ENCODE peak calls at places on chromosomes 11 and 22, in nine cellular contexts. One of them, this sample, is unnamed.

GRCh38 chr11:125448136-125448535 is 47.9 kb downstream of the FEZ1 start:
- DNase-seq in activated naive CD4-positive, alpha-beta T cell treated with anti-CD3 and anti-CD28 coated beads for 36 hours: no peak
- DNase-seq in AML-193: no peak
- DNase-seq in substantia nigra: no peak
- DNase-seq in T-helper 1 cell: no peak
- DNase-seq in osteoblast: peak
- DNase-seq in stimulated activated CD8-positive, alpha-beta memory T cell treated with anti-CD3 and anti-CD28 coated beads, Interleukin-15, amount 100 ng/mL, for 4 hours: no peak
- DNase-seq in effector memory CD4-positive, alpha-beta T cell: no peak
- DNase-seq in neural progenitor cell: no peak
- DNase-seq in this sample: no peak

GRCh38 chr11:1875093-1875785 is 16.5 kb downstream of the PRR33 start:
- DNase-seq in activated naive CD4-positive, alpha-beta T cell treated with anti-CD3 and anti-CD28 coated beads for 36 hours: no peak
- DNase-seq in AML-193: no peak
- DNase-seq in substantia nigra: no peak
- DNase-seq in T-helper 1 cell: no peak
- DNase-seq in osteoblast: peak
- DNase-seq in stimulated activated CD8-positive, alpha-beta memory T cell treated with anti-CD3 and anti-CD28 coated beads, Interleukin-15, amount 100 ng/mL, for 4 hours: no peak
- DNase-seq in effector memory CD4-positive, alpha-beta T cell: no peak
- DNase-seq in neural progenitor cell: no peak
- DNase-seq in this sample: no peak

GRCh38 chr22:25205847-25206246 is 6.2 kb downstream of the CRYBB3 start:
- DNase-seq in activated naive CD4-positive, alpha-beta T cell treated with anti-CD3 and anti-CD28 coated beads for 36 hours: no peak
- DNase-seq in AML-193: no peak
- DNase-seq in substantia nigra: no peak
- DNase-seq in T-helper 1 cell: no peak
- DNase-seq in osteoblast: no peak
- DNase-seq in stimulated activated CD8-positive, alpha-beta memory T cell treated with anti-CD3 and anti-CD28 coated beads, Interleukin-15, amount 100 ng/mL, for 4 hours: no peak
- DNase-seq in effector memory CD4-positive, alpha-beta T cell: no peak
- DNase-seq in neural progenitor cell: no peak
- DNase-seq in this sample: no peak

GRCh38 chr22:40479887-40480538 is 109.6 kb downstream of the SGSM3 start:
- DNase-seq in activated naive CD4-positive, alpha-beta T cell treated with anti-CD3 and anti-CD28 coated beads for 36 hours: no peak
- DNase-seq in AML-193: no peak
- DNase-seq in substantia nigra: no peak
- DNase-seq in T-helper 1 cell: no peak
- DNase-seq in osteoblast: no peak
- DNase-seq in stimulated activated CD8-positive, alpha-beta memory T cell treated with anti-CD3 and anti-CD28 coated beads, Interleukin-15, amount 100 ng/mL, for 4 hours: no peak
- DNase-seq in effector memory CD4-positive, alpha-beta T cell: no peak
- DNase-seq in neural progenitor cell: no peak
- DNase-seq in this sample: no peak

GRCh38 chr11:59865031-59865430 is 1.3 kb downstream of the TCN1 start:
- DNase-seq in activated naive CD4-positive, alpha-beta T cell treated with anti-CD3 and anti-CD28 coated beads for 36 hours: no peak
- DNase-seq in AML-193: no peak
- DNase-seq in substantia nigra: no peak
- DNase-seq in T-helper 1 cell: no peak
- DNase-seq in osteoblast: no peak
- DNase-seq in stimulated activated CD8-positive, alpha-beta memory T cell treated with anti-CD3 and anti-CD28 coated beads, Interleukin-15, amount 100 ng/mL, for 4 hours: no peak
- DNase-seq in effector memory CD4-positive, alpha-beta T cell: no peak
- DNase-seq in neural progenitor cell: no peak
- DNase-seq in this sample: no peak

GRCh38 chr11:125569913-125570621 is 790 bp downstream of the EI24 start:
- DNase-seq in activated naive CD4-positive, alpha-beta T cell treated with anti-CD3 and anti-CD28 coated beads for 36 hours: peak
- DNase-seq in AML-193: no peak
- DNase-seq in substantia nigra: no peak
- DNase-seq in T-helper 1 cell: no peak
- DNase-seq in osteoblast: no peak
- DNase-seq in stimulated activated CD8-positive, alpha-beta memory T cell treated with anti-CD3 and anti-CD28 coated beads, Interleukin-15, amount 100 ng/mL, for 4 hours: no peak
- DNase-seq in effector memory CD4-positive, alpha-beta T cell: no peak
- DNase-seq in neural progenitor cell: peak
- DNase-seq in this sample: peak

GRCh38 chr11:34682822-34683221 is 61.9 kb downstream of the EHF start:
- DNase-seq in activated naive CD4-positive, alpha-beta T cell treated with anti-CD3 and anti-CD28 coated beads for 36 hours: no peak
- DNase-seq in AML-193: no peak
- DNase-seq in substantia nigra: no peak
- DNase-seq in T-helper 1 cell: no peak
- DNase-seq in osteoblast: no peak
- DNase-seq in stimulated activated CD8-positive, alpha-beta memory T cell treated with anti-CD3 and anti-CD28 coated beads, Interleukin-15, amount 100 ng/mL, for 4 hours: no peak
- DNase-seq in effector memory CD4-positive, alpha-beta T cell: no peak
- DNase-seq in neural progenitor cell: no peak
- DNase-seq in this sample: no peak

GRCh38 chr22:44667829-44668189 is 34.2 kb upstream of the PRR5 start:
- DNase-seq in activated naive CD4-positive, alpha-beta T cell treated with anti-CD3 and anti-CD28 coated beads for 36 hours: peak
- DNase-seq in AML-193: no peak
- DNase-seq in substantia nigra: no peak
- DNase-seq in T-helper 1 cell: peak
- DNase-seq in osteoblast: no peak
- DNase-seq in stimulated activated CD8-positive, alpha-beta memory T cell treated with anti-CD3 and anti-CD28 coated beads, Interleukin-15, amount 100 ng/mL, for 4 hours: peak
- DNase-seq in effector memory CD4-positive, alpha-beta T cell: peak
- DNase-seq in neural progenitor cell: no peak
- DNase-seq in this sample: no peak

GRCh38 chr11:66371627-66372415 is at the start of gene SLC29A2:
- DNase-seq in activated naive CD4-positive, alpha-beta T cell treated with anti-CD3 and anti-CD28 coated beads for 36 hours: peak
- DNase-seq in AML-193: no peak
- DNase-seq in substantia nigra: peak
- DNase-seq in T-helper 1 cell: peak
- DNase-seq in osteoblast: peak
- DNase-seq in stimulated activated CD8-positive, alpha-beta memory T cell treated with anti-CD3 and anti-CD28 coated beads, Interleukin-15, amount 100 ng/mL, for 4 hours: peak
- DNase-seq in effector memory CD4-positive, alpha-beta T cell: peak
- DNase-seq in neural progenitor cell: peak
- DNase-seq in this sample: peak

GRCh38 chr22:39013923-39014722 is at the start of gene APOBEC3C:
- DNase-seq in activated naive CD4-positive, alpha-beta T cell treated with anti-CD3 and anti-CD28 coated beads for 36 hours: peak
- DNase-seq in AML-193: peak
- DNase-seq in substantia nigra: peak
- DNase-seq in T-helper 1 cell: peak
- DNase-seq in osteoblast: peak
- DNase-seq in stimulated activated CD8-positive, alpha-beta memory T cell treated with anti-CD3 and anti-CD28 coated beads, Interleukin-15, amount 100 ng/mL, for 4 hours: peak
- DNase-seq in effector memory CD4-positive, alpha-beta T cell: peak
- DNase-seq in neural progenitor cell: peak
- DNase-seq in this sample: peak

GRCh38 chr22:24521791-24522245 is 26.7 kb downstream of the UPB1 start:
- DNase-seq in activated naive CD4-positive, alpha-beta T cell treated with anti-CD3 and anti-CD28 coated beads for 36 hours: peak
- DNase-seq in AML-193: peak
- DNase-seq in substantia nigra: no peak
- DNase-seq in T-helper 1 cell: no peak
- DNase-seq in osteoblast: peak
- DNase-seq in stimulated activated CD8-positive, alpha-beta memory T cell treated with anti-CD3 and anti-CD28 coated beads, Interleukin-15, amount 100 ng/mL, for 4 hours: no peak
- DNase-seq in effector memory CD4-positive, alpha-beta T cell: no peak
- DNase-seq in neural progenitor cell: peak
- DNase-seq in this sample: no peak

GRCh38 chr11:80595011-80595410 is 1154.2 kb upstream of the TENM4 start:
- DNase-seq in activated naive CD4-positive, alpha-beta T cell treated with anti-CD3 and anti-CD28 coated beads for 36 hours: no peak
- DNase-seq in AML-193: no peak
- DNase-seq in substantia nigra: no peak
- DNase-seq in T-helper 1 cell: no peak
- DNase-seq in osteoblast: no peak
- DNase-seq in stimulated activated CD8-positive, alpha-beta memory T cell treated with anti-CD3 and anti-CD28 coated beads, Interleukin-15, amount 100 ng/mL, for 4 hours: no peak
- DNase-seq in effector memory CD4-positive, alpha-beta T cell: no peak
- DNase-seq in neural progenitor cell: no peak
- DNase-seq in this sample: no peak

GRCh38 chr11:47917643-47918369 is 62.6 kb upstream of the PTPRJ start:
- DNase-seq in activated naive CD4-positive, alpha-beta T cell treated with anti-CD3 and anti-CD28 coated beads for 36 hours: no peak
- DNase-seq in AML-193: no peak
- DNase-seq in substantia nigra: peak
- DNase-seq in T-helper 1 cell: no peak
- DNase-seq in osteoblast: no peak
- DNase-seq in stimulated activated CD8-positive, alpha-beta memory T cell treated with anti-CD3 and anti-CD28 coated beads, Interleukin-15, amount 100 ng/mL, for 4 hours: no peak
- DNase-seq in effector memory CD4-positive, alpha-beta T cell: no peak
- DNase-seq in neural progenitor cell: no peak
- DNase-seq in this sample: peak

GRCh38 chr11:126547161-126547560 is 191.7 kb downstream of the ST3GAL4 start:
- DNase-seq in activated naive CD4-positive, alpha-beta T cell treated with anti-CD3 and anti-CD28 coated beads for 36 hours: no peak
- DNase-seq in AML-193: no peak
- DNase-seq in substantia nigra: no peak
- DNase-seq in T-helper 1 cell: no peak
- DNase-seq in osteoblast: peak
- DNase-seq in stimulated activated CD8-positive, alpha-beta memory T cell treated with anti-CD3 and anti-CD28 coated beads, Interleukin-15, amount 100 ng/mL, for 4 hours: no peak
- DNase-seq in effector memory CD4-positive, alpha-beta T cell: no peak
- DNase-seq in neural progenitor cell: no peak
- DNase-seq in this sample: no peak

GRCh38 chr22:30219049-30219448 is 27.5 kb downstream of the LIF start:
- DNase-seq in activated naive CD4-positive, alpha-beta T cell treated with anti-CD3 and anti-CD28 coated beads for 36 hours: no peak
- DNase-seq in AML-193: no peak
- DNase-seq in substantia nigra: no peak
- DNase-seq in T-helper 1 cell: no peak
- DNase-seq in osteoblast: no peak
- DNase-seq in stimulated activated CD8-positive, alpha-beta memory T cell treated with anti-CD3 and anti-CD28 coated beads, Interleukin-15, amount 100 ng/mL, for 4 hours: no peak
- DNase-seq in effector memory CD4-positive, alpha-beta T cell: no peak
- DNase-seq in neural progenitor cell: no peak
- DNase-seq in this sample: peak

GRCh38 chr11:35466058-35466457 is 46.7 kb upstream of the SLC1A2 start:
- DNase-seq in activated naive CD4-positive, alpha-beta T cell treated with anti-CD3 and anti-CD28 coated beads for 36 hours: no peak
- DNase-seq in AML-193: no peak
- DNase-seq in substantia nigra: no peak
- DNase-seq in T-helper 1 cell: no peak
- DNase-seq in osteoblast: no peak
- DNase-seq in stimulated activated CD8-positive, alpha-beta memory T cell treated with anti-CD3 and anti-CD28 coated beads, Interleukin-15, amount 100 ng/mL, for 4 hours: no peak
- DNase-seq in effector memory CD4-positive, alpha-beta T cell: no peak
- DNase-seq in neural progenitor cell: no peak
- DNase-seq in this sample: no peak

GRCh38 chr22:37345863-37346514 is 63.7 kb downstream of the CYTH4 start:
- DNase-seq in activated naive CD4-positive, alpha-beta T cell treated with anti-CD3 and anti-CD28 coated beads for 36 hours: no peak
- DNase-seq in AML-193: no peak
- DNase-seq in substantia nigra: no peak
- DNase-seq in T-helper 1 cell: no peak
- DNase-seq in osteoblast: peak
- DNase-seq in stimulated activated CD8-positive, alpha-beta memory T cell treated with anti-CD3 and anti-CD28 coated beads, Interleukin-15, amount 100 ng/mL, for 4 hours: no peak
- DNase-seq in effector memory CD4-positive, alpha-beta T cell: no peak
- DNase-seq in neural progenitor cell: no peak
- DNase-seq in this sample: no peak

GRCh38 chr11:2561283-2562180 is 116.7 kb downstream of the KCNQ1 start:
- DNase-seq in activated naive CD4-positive, alpha-beta T cell treated with anti-CD3 and anti-CD28 coated beads for 36 hours: no peak
- DNase-seq in AML-193: no peak
- DNase-seq in substantia nigra: no peak
- DNase-seq in T-helper 1 cell: no peak
- DNase-seq in osteoblast: peak
- DNase-seq in stimulated activated CD8-positive, alpha-beta memory T cell treated with anti-CD3 and anti-CD28 coated beads, Interleukin-15, amount 100 ng/mL, for 4 hours: no peak
- DNase-seq in effector memory CD4-positive, alpha-beta T cell: no peak
- DNase-seq in neural progenitor cell: no peak
- DNase-seq in this sample: no peak

GRCh38 chr11:16322190-16322589 is 34.2 kb downstream of the SOX6 start:
- DNase-seq in activated naive CD4-positive, alpha-beta T cell treated with anti-CD3 and anti-CD28 coated beads for 36 hours: no peak
- DNase-seq in AML-193: no peak
- DNase-seq in substantia nigra: no peak
- DNase-seq in T-helper 1 cell: no peak
- DNase-seq in osteoblast: no peak
- DNase-seq in stimulated activated CD8-positive, alpha-beta memory T cell treated with anti-CD3 and anti-CD28 coated beads, Interleukin-15, amount 100 ng/mL, for 4 hours: no peak
- DNase-seq in effector memory CD4-positive, alpha-beta T cell: no peak
- DNase-seq in neural progenitor cell: no peak
- DNase-seq in this sample: no peak

GRCh38 chr11:73929388-73929787 is 21.4 kb upstream of the DNAJB13 start:
- DNase-seq in activated naive CD4-positive, alpha-beta T cell treated with anti-CD3 and anti-CD28 coated beads for 36 hours: no peak
- DNase-seq in AML-193: no peak
- DNase-seq in substantia nigra: no peak
- DNase-seq in T-helper 1 cell: no peak
- DNase-seq in osteoblast: no peak
- DNase-seq in stimulated activated CD8-positive, alpha-beta memory T cell treated with anti-CD3 and anti-CD28 coated beads, Interleukin-15, amount 100 ng/mL, for 4 hours: no peak
- DNase-seq in effector memory CD4-positive, alpha-beta T cell: no peak
- DNase-seq in neural progenitor cell: no peak
- DNase-seq in this sample: no peak

GRCh38 chr11:20031155-20032001 is 128.9 kb downstream of the DBX1 start:
- DNase-seq in activated naive CD4-positive, alpha-beta T cell treated with anti-CD3 and anti-CD28 coated beads for 36 hours: no peak
- DNase-seq in AML-193: no peak
- DNase-seq in substantia nigra: no peak
- DNase-seq in T-helper 1 cell: no peak
- DNase-seq in osteoblast: peak
- DNase-seq in stimulated activated CD8-positive, alpha-beta memory T cell treated with anti-CD3 and anti-CD28 coated beads, Interleukin-15, amount 100 ng/mL, for 4 hours: no peak
- DNase-seq in effector memory CD4-positive, alpha-beta T cell: no peak
- DNase-seq in neural progenitor cell: peak
- DNase-seq in this sample: no peak

GRCh38 chr11:106533046-106533445 is 455.6 kb downstream of the AASDHPPT start:
- DNase-seq in activated naive CD4-positive, alpha-beta T cell treated with anti-CD3 and anti-CD28 coated beads for 36 hours: no peak
- DNase-seq in AML-193: no peak
- DNase-seq in substantia nigra: no peak
- DNase-seq in T-helper 1 cell: no peak
- DNase-seq in osteoblast: no peak
- DNase-seq in stimulated activated CD8-positive, alpha-beta memory T cell treated with anti-CD3 and anti-CD28 coated beads, Interleukin-15, amount 100 ng/mL, for 4 hours: no peak
- DNase-seq in effector memory CD4-positive, alpha-beta T cell: no peak
- DNase-seq in neural progenitor cell: no peak
- DNase-seq in this sample: no peak

GRCh38 chr11:113587318-113587739 is 112.1 kb upstream of the DRD2 start:
- DNase-seq in activated naive CD4-positive, alpha-beta T cell treated with anti-CD3 and anti-CD28 coated beads for 36 hours: peak
- DNase-seq in AML-193: no peak
- DNase-seq in substantia nigra: no peak
- DNase-seq in T-helper 1 cell: no peak
- DNase-seq in osteoblast: peak
- DNase-seq in stimulated activated CD8-positive, alpha-beta memory T cell treated with anti-CD3 and anti-CD28 coated beads, Interleukin-15, amount 100 ng/mL, for 4 hours: no peak
- DNase-seq in effector memory CD4-positive, alpha-beta T cell: no peak
- DNase-seq in neural progenitor cell: no peak
- DNase-seq in this sample: no peak

GRCh38 chr22:28017859-28018258 is 98.8 kb upstream of the PITPNB start:
- DNase-seq in activated naive CD4-positive, alpha-beta T cell treated with anti-CD3 and anti-CD28 coated beads for 36 hours: no peak
- DNase-seq in AML-193: no peak
- DNase-seq in substantia nigra: no peak
- DNase-seq in T-helper 1 cell: no peak
- DNase-seq in osteoblast: peak
- DNase-seq in stimulated activated CD8-positive, alpha-beta memory T cell treated with anti-CD3 and anti-CD28 coated beads, Interleukin-15, amount 100 ng/mL, for 4 hours: no peak
- DNase-seq in effector memory CD4-positive, alpha-beta T cell: no peak
- DNase-seq in neural progenitor cell: no peak
- DNase-seq in this sample: no peak

GRCh38 chr11:95156916-95157568 is 67.4 kb downstream of the ENDOD1 start:
- DNase-seq in activated naive CD4-positive, alpha-beta T cell treated with anti-CD3 and anti-CD28 coated beads for 36 hours: no peak
- DNase-seq in AML-193: no peak
- DNase-seq in substantia nigra: peak
- DNase-seq in T-helper 1 cell: no peak
- DNase-seq in osteoblast: no peak
- DNase-seq in stimulated activated CD8-positive, alpha-beta memory T cell treated with anti-CD3 and anti-CD28 coated beads, Interleukin-15, amount 100 ng/mL, for 4 hours: no peak
- DNase-seq in effector memory CD4-positive, alpha-beta T cell: no peak
- DNase-seq in neural progenitor cell: no peak
- DNase-seq in this sample: no peak

GRCh38 chr22:37533995-37534394 is 14.8 kb upstream of the CARD10 start:
- DNase-seq in activated naive CD4-positive, alpha-beta T cell treated with anti-CD3 and anti-CD28 coated beads for 36 hours: peak
- DNase-seq in AML-193: peak
- DNase-seq in substantia nigra: no peak
- DNase-seq in T-helper 1 cell: no peak
- DNase-seq in osteoblast: peak
- DNase-seq in stimulated activated CD8-positive, alpha-beta memory T cell treated with anti-CD3 and anti-CD28 coated beads, Interleukin-15, amount 100 ng/mL, for 4 hours: no peak
- DNase-seq in effector memory CD4-positive, alpha-beta T cell: no peak
- DNase-seq in neural progenitor cell: no peak
- DNase-seq in this sample: no peak

GRCh38 chr11:134040386-134041297 is 28.2 kb upstream of the JAM3 start:
- DNase-seq in activated naive CD4-positive, alpha-beta T cell treated with anti-CD3 and anti-CD28 coated beads for 36 hours: no peak
- DNase-seq in AML-193: no peak
- DNase-seq in substantia nigra: no peak
- DNase-seq in T-helper 1 cell: no peak
- DNase-seq in osteoblast: peak
- DNase-seq in stimulated activated CD8-positive, alpha-beta memory T cell treated with anti-CD3 and anti-CD28 coated beads, Interleukin-15, amount 100 ng/mL, for 4 hours: no peak
- DNase-seq in effector memory CD4-positive, alpha-beta T cell: no peak
- DNase-seq in neural progenitor cell: no peak
- DNase-seq in this sample: no peak

GRCh38 chr11:123653405-123653996 is 923 bp downstream of the SCN3B start:
- DNase-seq in activated naive CD4-positive, alpha-beta T cell treated with anti-CD3 and anti-CD28 coated beads for 36 hours: no peak
- DNase-seq in AML-193: no peak
- DNase-seq in substantia nigra: no peak
- DNase-seq in T-helper 1 cell: no peak
- DNase-seq in osteoblast: no peak
- DNase-seq in stimulated activated CD8-positive, alpha-beta memory T cell treated with anti-CD3 and anti-CD28 coated beads, Interleukin-15, amount 100 ng/mL, for 4 hours: no peak
- DNase-seq in effector memory CD4-positive, alpha-beta T cell: no peak
- DNase-seq in neural progenitor cell: no peak
- DNase-seq in this sample: no peak

GRCh38 chr11:574632-575323 is 1.5 kb upstream of the PHRF1 start:
- DNase-seq in activated naive CD4-positive, alpha-beta T cell treated with anti-CD3 and anti-CD28 coated beads for 36 hours: peak
- DNase-seq in AML-193: no peak
- DNase-seq in substantia nigra: no peak
- DNase-seq in T-helper 1 cell: no peak
- DNase-seq in osteoblast: peak
- DNase-seq in stimulated activated CD8-positive, alpha-beta memory T cell treated with anti-CD3 and anti-CD28 coated beads, Interleukin-15, amount 100 ng/mL, for 4 hours: no peak
- DNase-seq in effector memory CD4-positive, alpha-beta T cell: no peak
- DNase-seq in neural progenitor cell: no peak
- DNase-seq in this sample: peak

GRCh38 chr11:46513934-46514342 is 79.9 kb downstream of the AMBRA1 start:
- DNase-seq in activated naive CD4-positive, alpha-beta T cell treated with anti-CD3 and anti-CD28 coated beads for 36 hours: no peak
- DNase-seq in AML-193: no peak
- DNase-seq in substantia nigra: peak
- DNase-seq in T-helper 1 cell: no peak
- DNase-seq in osteoblast: no peak
- DNase-seq in stimulated activated CD8-positive, alpha-beta memory T cell treated with anti-CD3 and anti-CD28 coated beads, Interleukin-15, amount 100 ng/mL, for 4 hours: no peak
- DNase-seq in effector memory CD4-positive, alpha-beta T cell: no peak
- DNase-seq in neural progenitor cell: no peak
- DNase-seq in this sample: peak

GRCh38 chr22:46758867-46759290 is 3.6 kb upstream of the TBC1D22A start:
- DNase-seq in activated naive CD4-positive, alpha-beta T cell treated with anti-CD3 and anti-CD28 coated beads for 36 hours: peak
- DNase-seq in AML-193: peak
- DNase-seq in substantia nigra: peak
- DNase-seq in T-helper 1 cell: no peak
- DNase-seq in osteoblast: peak
- DNase-seq in stimulated activated CD8-positive, alpha-beta memory T cell treated with anti-CD3 and anti-CD28 coated beads, Interleukin-15, amount 100 ng/mL, for 4 hours: no peak
- DNase-seq in effector memory CD4-positive, alpha-beta T cell: no peak
- DNase-seq in neural progenitor cell: peak
- DNase-seq in this sample: peak